ENCODE peak calls at places on chromosomes 13 and 19, in five cellular contexts. A, P, F, E and J are unnamed samples.
A peak's percentile ranks its signal among the peaks of the same experiment; 100 is the strongest.

GRCh38 chr13:44653261-44653660 is 77.1 kb upstream of the TSC22D1 start:
- DNase-seq in A (no peak), E (no peak), F (peak; percentile 36), P (no peak), J (no peak)

GRCh38 chr13:27455331-27455855 is 5.0 kb upstream of the MTIF3 start:
- DNase-seq in F (no peak), P (no peak), A (no peak), E (no peak), J (no peak)

GRCh38 chr13:70856706-70857105 is 748.5 kb upstream of the KLHL1 start:
- DNase-seq in E (no peak), F (no peak), A (no peak), P (no peak), J (no peak)

GRCh38 chr13:110463876-110464510 is 97.5 kb downstream of the RAB20 start:
- DNase-seq in F (no peak), A (no peak), E (no peak), P (no peak), J (no peak)

GRCh38 chr13:71316964-71317363 is 550.0 kb downstream of the DACH1 start:
- DNase-seq in F (no peak), P (no peak), A (no peak), E (no peak), J (no peak)

GRCh38 chr13:52642131-52642530 is at the start of gene HNRNPA1L2:
- DNase-seq in F (no peak), P (no peak), A (no peak), E (no peak), J (no peak)

GRCh38 chr13:76968041-76968440 is 19.7 kb downstream of the ACOD1 start:
- DNase-seq in A (no peak), F (no peak), P (no peak), E (no peak), J (no peak)

GRCh38 chr13:100300213-100300612 is 211.3 kb downstream of the PCCA start:
- DNase-seq in A (no peak), P (no peak), F (no peak), E (no peak), J (no peak)

GRCh38 chr13:96947343-96947910 is 46.8 kb downstream of the OXGR1 start:
- DNase-seq in A (no peak), F (no peak), E (no peak), P (no peak), J (no peak)

GRCh38 chr13:27825153-27825552 is 32.9 kb downstream of the GSX1 start:
- DNase-seq in A (no peak), P (no peak), F (no peak), E (no peak), J (no peak)

GRCh38 chr19:45591004-45591637 is 6.5 kb upstream of the OPA3 start:
- DNase-seq in F (peak; percentile 34), P (no peak), E (peak; percentile 78), A (peak; percentile 75), J (no peak)

GRCh38 chr13:51676739-51677138 is 92.5 kb downstream of the WDFY2 start:
- DNase-seq in A (no peak), E (no peak), P (no peak), F (no peak), J (no peak)

GRCh38 chr13:79481685-79482052 is 714 bp downstream of the NDFIP2 start:
- DNase-seq in F (peak; percentile 52), A (no peak), P (no peak), E (peak; percentile 57), J (no peak)

GRCh38 chr19:55116232-55117062 is 990 bp downstream of the PPP1R12C start:
- DNase-seq in F (peak; percentile 48), E (peak; percentile 84), A (no peak), P (no peak), J (no peak)

GRCh38 chr19:44452367-44452766 is 4.1 kb upstream of the ZNF229 start:
- DNase-seq in P (no peak), A (no peak), F (no peak), E (no peak), J (no peak)

GRCh38 chr19:45774765-45775164 is 5.7 kb upstream of the SIX5 start:
- DNase-seq in A (no peak), P (no peak), E (no peak), F (no peak), J (no peak)

GRCh38 chr19:23777216-23777615 is 18.5 kb upstream of the ZNF681 start:
- DNase-seq in P (no peak), A (no peak), E (no peak), F (peak; percentile 56), J (no peak)

GRCh38 chr13:105972811-105973590 is 562.5 kb downstream of the EFNB2 start:
- DNase-seq in A (no peak), P (no peak), F (no peak), E (no peak), J (no peak)

GRCh38 chr19:48396871-48397176 is 3.4 kb downstream of the GRIN2D start:
- DNase-seq in E (no peak), F (no peak), A (no peak), P (no peak), J (no peak)

GRCh38 chr19:10907925-10908324 is 20.5 kb downstream of the YIPF2 start:
- DNase-seq in E (no peak), A (no peak), P (no peak), F (no peak), J (no peak)

GRCh38 chr19:53102186-53102585 is 1.0 kb downstream of the ZNF160 start:
- DNase-seq in P (no peak), A (no peak), E (no peak), F (no peak), J (no peak)

GRCh38 chr19:13037161-13037560 is 41.9 kb downstream of the NFIX start:
- DNase-seq in F (peak; percentile 84), E (no peak), P (no peak), A (no peak), J (no peak)

GRCh38 chr19:52094526-52094925 is 1.0 kb downstream of the ZNF841 start:
- DNase-seq in E (no peak), P (no peak), A (no peak), F (no peak), J (no peak)

GRCh38 chr13:89925107-89925506 is 1422.4 kb upstream of the MIR17HG start:
- DNase-seq in P (no peak), E (no peak), A (no peak), F (peak; percentile 45), J (no peak)
- TF ChIP-seq CTCF in P (no peak), E (peak; percentile 9), A (peak; percentile 36), F (peak; percentile 78), J (peak; percentile 72)

DNA sequence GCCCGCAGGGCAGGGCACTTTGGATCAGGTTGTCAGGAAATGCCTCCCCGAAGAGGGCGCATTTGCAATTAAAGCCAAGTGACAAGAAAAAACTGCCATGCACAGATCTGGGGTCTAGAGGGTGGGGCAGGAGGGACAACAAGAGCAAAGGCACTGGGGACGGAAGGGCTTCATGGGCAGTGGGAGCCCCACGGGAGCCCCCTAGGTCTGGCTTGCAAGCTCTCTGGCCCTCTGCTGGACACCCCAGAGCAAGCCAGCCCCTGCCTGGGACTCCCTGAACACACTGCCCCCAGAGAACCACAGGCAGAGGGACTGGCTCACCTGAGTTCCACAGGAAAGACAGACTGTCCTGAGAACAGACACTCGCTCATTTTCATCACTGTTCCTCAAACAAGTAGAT is 30.2 kb upstream of the C19orf12 start:
- DNase-seq in P (no peak), F (no peak), E (no peak), A (no peak), J (no peak)
- TF ChIP-seq CTCF in P (no peak), F (no peak), E (no peak), A (no peak), J (peak; percentile 61)

GRCh38 chr13:54183728-54184127 is 1155.1 kb downstream of the OLFM4 start:
- DNase-seq in P (no peak), E (no peak), A (no peak), F (no peak), J (no peak)
- TF ChIP-seq CTCF in P (no peak), E (no peak), A (no peak), F (no peak), J (no peak)

GRCh38 chr13:114244637-114245036 is 9.9 kb downstream of the CDC16 start:
- DNase-seq in F (no peak), E (no peak), P (no peak), A (no peak), J (no peak)

GRCh38 chr13:114249062-114249461 is 14.4 kb downstream of the CDC16 start:
- DNase-seq in F (no peak), E (no peak), P (no peak), A (no peak), J (no peak)

DNA sequence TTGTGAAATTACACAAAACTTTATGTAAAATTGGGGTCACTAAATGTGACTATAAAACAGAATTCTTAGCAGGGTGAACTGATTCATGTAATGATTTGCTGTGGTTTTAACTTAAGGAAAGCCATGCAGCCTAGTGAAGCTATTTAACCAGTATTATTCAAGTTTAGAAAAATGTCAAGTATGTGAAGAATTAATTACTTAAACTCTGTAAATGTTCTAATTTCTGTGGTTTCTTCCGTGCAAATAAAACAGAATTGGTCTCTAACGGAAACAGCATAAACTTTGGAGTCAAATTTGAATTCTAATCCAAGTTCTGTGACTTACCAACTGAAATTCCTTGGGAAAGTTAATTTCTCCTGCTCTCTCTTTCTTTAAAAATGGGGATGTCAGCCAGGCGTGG is 13.3 kb downstream of the CDC16 start:
- DNase-seq in A (no peak), E (no peak), F (no peak), P (no peak), J (no peak)
- TF ChIP-seq CTCF in A (no peak), E (no peak), F (no peak), P (no peak), J (no peak)

DNA sequence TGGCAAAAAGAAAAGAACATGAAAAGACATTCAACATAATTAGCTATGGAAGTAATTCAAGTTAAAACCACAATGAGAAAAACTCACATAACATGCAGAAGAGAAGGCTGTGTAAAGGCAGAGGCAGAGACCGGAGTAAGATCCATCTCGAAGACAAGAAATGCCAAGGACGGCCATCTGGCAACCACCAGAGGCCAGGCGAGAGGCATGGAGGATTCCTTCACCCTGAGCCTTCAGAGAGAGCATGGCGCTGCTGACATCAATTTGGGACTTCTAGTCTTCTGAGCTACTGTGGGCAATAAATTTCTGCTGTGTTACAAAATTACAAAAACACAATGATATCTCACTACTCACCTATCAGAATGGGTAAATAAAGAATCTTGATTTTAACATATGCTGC is 381.0 kb downstream of the TSHZ3 start:
- DNase-seq in F (no peak), A (no peak), P (no peak), E (no peak), J (no peak)
- TF ChIP-seq CTCF in F (no peak), A (no peak), P (no peak), E (no peak), J (no peak)

GRCh38 chr13:62212246-62212645 is 796.6 kb upstream of the PCDH20 start:
- DNase-seq in A (peak; percentile 55), E (no peak), F (no peak), P (no peak), J (no peak)
- TF ChIP-seq CTCF in A (no peak), E (no peak), F (no peak), P (no peak), J (no peak)

DNA sequence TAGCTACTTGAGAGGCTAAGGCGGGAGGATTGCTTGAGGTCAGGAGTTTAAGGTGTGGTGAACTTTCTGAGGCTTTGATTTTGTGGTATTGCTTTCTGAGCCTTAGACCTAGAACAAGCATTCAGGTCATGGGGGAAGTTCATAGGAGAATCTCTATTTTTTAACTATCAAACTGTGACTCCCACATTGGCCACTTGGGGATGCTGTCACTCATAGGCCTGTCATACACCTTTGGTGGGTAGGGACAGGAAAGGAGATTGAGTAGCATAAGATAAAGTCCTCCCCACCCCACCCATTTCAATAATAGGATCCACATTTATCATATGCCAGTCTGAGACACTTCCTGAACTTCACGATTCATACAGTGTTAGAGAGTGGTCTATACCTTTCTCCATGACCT is 41.9 kb upstream of the PSG2 start:
- DNase-seq in P (no peak), E (no peak), A (no peak), F (no peak), J (no peak)
- TF ChIP-seq CTCF in P (no peak), E (no peak), A (no peak), F (peak; percentile 60), J (no peak)

GRCh38 chr19:7497292-7497691 is 8.5 kb upstream of the PEX11G start:
- DNase-seq in E (no peak), F (no peak), P (no peak), A (no peak), J (no peak)
- TF ChIP-seq CTCF in E (peak; percentile 38), F (no peak), P (no peak), A (peak; percentile 39), J (peak; percentile 63)